ENCODE peak calls at places on chromosomes 2 and 18, in seven cellular contexts. M is lung microvascular endothelial cell; W is SW 1271; V is non-pigmented ciliary epithelial cell; X is nucleus accumbens; C is stimulated activated CD4-positive, alpha-beta T cell treated with anti-CD3 and anti-CD28 coated beads, Interleukin-4, amount 100 ng/mL, for 24 hours; R is GM12865. Q is an unnamed sample.

GRCh38 chr2:65113229-65113628 is 16.7 kb downstream of the RAB1A start:
- DNase-seq in M (no peak), W (no peak), V (no peak), X (no peak), C (no peak), R (no peak), Q (no peak)

GRCh38 chr2:8500124-8501054 is 181.5 kb upstream of the ID2 start:
- DNase-seq in M (no peak), W (no peak), V (no peak), X (no peak), C (no peak), R (no peak), Q (no peak)

GRCh38 chr2:54666131-54666637 is 57.3 kb upstream of the EML6 start:
- DNase-seq in M (peak), W (no peak), V (no peak), X (peak), C (no peak), R (no peak), Q (no peak)

GRCh38 chr2:38010995-38011394 is 65.0 kb downstream of the CYP1B1 start:
- DNase-seq in M (no peak), W (no peak), V (no peak), X (no peak), C (no peak), R (no peak), Q (no peak)

GRCh38 chr2:235634435-235635152 is 140.8 kb downstream of the AGAP1 start:
- DNase-seq in M (no peak), W (no peak), V (no peak), X (no peak), C (no peak), R (no peak), Q (no peak)

GRCh38 chr2:159095813-159096212 is 127.4 kb downstream of the TANC1 start:
- DNase-seq in M (no peak), W (no peak), V (no peak), X (no peak), C (no peak), R (no peak), Q (no peak)

GRCh38 chr2:79178073-79178720 is 18.6 kb upstream of the REG3A start:
- DNase-seq in M (no peak), W (no peak), V (no peak), X (no peak), C (no peak), R (no peak), Q (no peak)

GRCh38 chr18:48994044-48994651 is 43.4 kb upstream of the SMAD7 start:
- DNase-seq in M (no peak), W (no peak), V (no peak), X (no peak), C (no peak), R (no peak), Q (peak)

GRCh38 chr18:79634593-79634992 is 45.0 kb upstream of the CTDP1 start:
- DNase-seq in M (no peak), W (no peak), V (no peak), X (no peak), C (no peak), R (no peak), Q (no peak)

GRCh38 chr18:51138936-51139335 is 58.5 kb downstream of the MEX3C start:
- DNase-seq in M (no peak), W (no peak), V (no peak), X (no peak), C (no peak), R (no peak), Q (no peak)

GRCh38 chr2:20599861-20600461 is 50.9 kb downstream of the HS1BP3 start:
- DNase-seq in M (no peak), W (no peak), V (no peak), X (peak), C (no peak), R (no peak), Q (no peak)

Q was measured in left lung.